ENCODE peak calls at places on chromosomes 5 and 9, in seven cellular contexts. A is choroid plexus epithelial cell; T is BE2C; N is aorta; I is left ventricle myocardium superior; G is cardiac septum; W is activated CD4-positive, alpha-beta T cell treated with anti-CD3 and anti-CD28 coated beads, Interleukin-2, amount 10 ng/mL, durations not matched to agents 7 days and 5 days. Z is an unnamed sample.

GRCh38 chr9:18788256-18788655 is 244.8 kb downstream of the SAXO1 start:
- DNase-seq in A (no peak), T (no peak), N (no peak), I (no peak), G (no peak), W (no peak), Z (no peak)

GRCh38 chr9:93684806-93685553 is 108.6 kb downstream of the PHF2 start:
- DNase-seq in A (peak), T (no peak), N (no peak), I (no peak), G (peak), W (peak), Z (no peak)

GRCh38 chr9:94135222-94135621 is 51.0 kb downstream of the PTPDC1 start:
- DNase-seq in A (peak), T (no peak), N (no peak), I (no peak), G (no peak), W (no peak), Z (no peak)

GRCh38 chr9:5949103-5949699 is 58.5 kb downstream of the MLANA start:
- DNase-seq in A (peak), T (no peak), N (no peak), I (no peak), G (no peak), W (peak), Z (no peak)

GRCh38 chr9:127862075-127863011 is 7.9 kb upstream of the ENG start:
- DNase-seq in A (no peak), T (no peak), N (peak), I (peak), G (peak), W (peak), Z (no peak)

GRCh38 chr5:137192293-137192743 is 306.8 kb downstream of the SPOCK1 start:
- DNase-seq in A (no peak), T (no peak), N (no peak), I (no peak), G (no peak), W (no peak), Z (no peak)

GRCh38 chr5:67334383-67334782 is 137.8 kb upstream of the CD180 start:
- DNase-seq in A (no peak), T (no peak), N (no peak), I (no peak), G (no peak), W (no peak), Z (no peak)

GRCh38 chr9:134628354-134628736 is 13.3 kb upstream of the COL5A1 start:
- DNase-seq in A (no peak), T (peak), N (peak), I (peak), G (no peak), W (no peak), Z (peak)

GRCh38 chr9:131762356-131762932 is 22.6 kb upstream of the RAPGEF1 start:
- DNase-seq in A (peak), T (peak), N (peak), I (peak), G (peak), W (peak), Z (no peak)

GRCh38 chr9:122810306-122810946 is 10.5 kb downstream of the OR1K1 start:
- DNase-seq in A (peak), T (peak), N (peak), I (peak), G (peak), W (peak), Z (no peak)

GRCh38 chr5:126878624-126879023 is 101.7 kb downstream of the LMNB1 start:
- DNase-seq in A (no peak), T (no peak), N (no peak), I (no peak), G (no peak), W (no peak), Z (no peak)

GRCh38 chr5:1352231-1352825 is 7.4 kb upstream of the CLPTM1L start:
- DNase-seq in A (no peak), T (no peak), N (peak), I (no peak), G (no peak), W (no peak), Z (no peak)

GRCh38 chr9:5326893-5327548 is 12.7 kb downstream of the RLN1 start:
- DNase-seq in A (peak), T (no peak), N (no peak), I (no peak), G (no peak), W (peak), Z (no peak)

GRCh38 chr5:54091416-54092130 is 218.8 kb downstream of the ARL15 start:
- DNase-seq in A (no peak), T (no peak), N (no peak), I (peak), G (no peak), W (no peak), Z (no peak)

GRCh38 chr5:179796877-179797608 is 3.3 kb downstream of the LTC4S start:
- DNase-seq in A (no peak), T (no peak), N (no peak), I (peak), G (no peak), W (no peak), Z (no peak)

GRCh38 chr5:128681764-128682664 is 144.0 kb upstream of the FBN2 start:
- DNase-seq in A (peak), T (no peak), N (no peak), I (no peak), G (no peak), W (no peak), Z (no peak)

GRCh38 chr9:74729129-74729710 is 158.5 kb downstream of the TRPM6 start:
- DNase-seq in A (peak), T (no peak), N (no peak), I (no peak), G (no peak), W (no peak), Z (no peak)

GRCh38 chr9:127788337-127789011 is 2.6 kb downstream of the CDK9 start:
- DNase-seq in A (no peak), T (no peak), N (no peak), I (no peak), G (no peak), W (no peak), Z (no peak)

GRCh38 chr5:135498662-135498995 is 37.1 kb downstream of the NEUROG1 start:
- DNase-seq in A (no peak), T (no peak), N (no peak), I (no peak), G (peak), W (no peak), Z (no peak)

GRCh38 chr9:36598281-36598680 is 25.6 kb downstream of the MELK start:
- DNase-seq in A (peak), T (no peak), N (no peak), I (no peak), G (no peak), W (no peak), Z (no peak)

GRCh38 chr9:78821126-78821822 is 524.3 kb downstream of the PSAT1 start:
- DNase-seq in A (peak), T (no peak), N (no peak), I (no peak), G (no peak), W (peak), Z (no peak)

GRCh38 chr5:37710965-37711364 is 128.9 kb downstream of the GDNF start:
- DNase-seq in A (no peak), T (no peak), N (no peak), I (no peak), G (no peak), W (no peak), Z (no peak)

GRCh38 chr5:127650649-127651048 is 1.8 kb downstream of the CTXN3 start:
- DNase-seq in A (peak), T (no peak), N (no peak), I (no peak), G (no peak), W (no peak), Z (no peak)

GRCh38 chr5:151474799-151475198 is 27.4 kb downstream of the SLC36A1 start:
- DNase-seq in A (no peak), T (no peak), N (no peak), I (no peak), G (no peak), W (no peak), Z (no peak)

GRCh38 chr5:177446184-177447065 is at the start of gene PRR7:
- DNase-seq in A (peak), T (peak), N (peak), I (peak), G (no peak), W (peak), Z (peak)

GRCh38 chr9:71209890-71210289 is 88.5 kb upstream of the TRPM3 start:
- DNase-seq in A (no peak), T (peak), N (no peak), I (no peak), G (no peak), W (no peak), Z (no peak)

Z was measured in chondrocyte.